ENCODE peak calls at places on chromosomes 5 and 9, in four cellular contexts. S is brain microvascular endothelial cell, H is NCI-H1105, G is T-cell. E is an unnamed sample.
A peak's percentile ranks its signal among the peaks of the same experiment; 100 is the strongest.

GRCh38 chr9:95167998-95168397 is 149.5 kb downstream of the FANCC start:
- DNase-seq in S (peak; percentile 95), H (peak; percentile 38), G (peak; percentile 18), E (peak; percentile 80)

GRCh38 chr5:75551471-75551870 is 39.8 kb downstream of the POLK start:
- DNase-seq in S (peak; percentile 44), H (no peak), G (no peak), E (no peak)

GRCh38 chr5:110070836-110071235 is 381.1 kb downstream of the MAN2A1 start:
- DNase-seq in S (no peak), H (no peak), G (no peak), E (no peak)

GRCh38 chr5:138470322-138471285 is 5.3 kb downstream of the EGR1 start:
- DNase-seq in S (peak; percentile 80), H (no peak), G (no peak), E (no peak)

GRCh38 chr9:129140397-129141065 is 29.3 kb downstream of the PTPA start:
- DNase-seq in S (peak; percentile 47), H (peak; percentile 7), G (no peak), E (no peak)

GRCh38 chr5:43643750-43644149 is 40.8 kb downstream of the NNT start:
- DNase-seq in S (no peak), H (no peak), G (no peak), E (no peak)

GRCh38 chr9:134340475-134341186 is 14.4 kb downstream of the RXRA start:
- DNase-seq in S (no peak), H (no peak), G (no peak), E (no peak)

GRCh38 chr5:160165137-160166068 is 46.2 kb upstream of the PWWP2A start:
- DNase-seq in S (peak; percentile 99), H (no peak), G (no peak), E (no peak)

GRCh38 chr9:642014-642413 is 199.5 kb upstream of the DMRT1 start:
- DNase-seq in S (no peak), H (no peak), G (no peak), E (no peak)

GRCh38 chr5:36606437-36607113 is at the start of gene SLC1A3:
- DNase-seq in S (peak; percentile 88), H (no peak), G (no peak), E (peak; percentile 37)

GRCh38 chr5:102867999-102868662 is 113.0 kb downstream of the PAM start:
- DNase-seq in S (peak; percentile 38), H (no peak), G (no peak), E (no peak)

GRCh38 chr5:143064207-143064606 is 294.0 kb downstream of the ARHGAP26 start:
- DNase-seq in S (no peak), H (no peak), G (no peak), E (no peak)

GRCh38 chr5:134101686-134102439 is 12.6 kb upstream of the TCF7 start:
- DNase-seq in S (no peak), H (no peak), G (peak; percentile 68), E (peak; percentile 67)

GRCh38 chr9:110251212-110251611 is 5.1 kb downstream of the TXN start:
- DNase-seq in S (no peak), H (no peak), G (no peak), E (no peak)

GRCh38 chr9:8186553-8186952 is 387.0 kb upstream of the DMAC1 start:
- DNase-seq in S (no peak), H (no peak), G (no peak), E (peak; percentile 4)

GRCh38 chr9:129567842-129568559 is 52.9 kb downstream of the C9orf50 start:
- DNase-seq in S (no peak), H (no peak), G (no peak), E (no peak)

GRCh38 chr9:13690595-13690994 is 411.1 kb upstream of the MPDZ start:
- DNase-seq in S (peak; percentile 40), H (no peak), G (no peak), E (no peak)

GRCh38 chr5:124740991-124741583 is 5.4 kb downstream of the ZNF608 start:
- DNase-seq in S (no peak), H (no peak), G (no peak), E (no peak)

E was measured in CD4-positive, CD25-positive, alpha-beta regulatory T cell.